ENCODE peak calls at places on chromosomes 7 and 10, in eight cellular contexts. O, K, D, W, G, P, C and M are unnamed samples.

GRCh38 chr7:12490105-12490688 is 80.3 kb upstream of the SCIN start:
- DNase-seq in W (no peak), P (peak; percentile 6), O (no peak), D (no peak), G (peak; percentile 46), C (no peak), K (no peak), M (peak; percentile 16)

GRCh38 chr10:31083765-31084184 is 52.1 kb upstream of the ZNF438 start:
- DNase-seq in P (no peak), K (peak; percentile 32), D (peak; percentile 32), G (peak; percentile 51), W (peak; percentile 73), C (peak; percentile 56), O (peak; percentile 19), M (peak; percentile 32)

GRCh38 chr10:125028291-125028867 is 86.5 kb downstream of the ZRANB1 start:
- DNase-seq in K (no peak), P (no peak), W (no peak), G (no peak), O (no peak), C (no peak), D (no peak), M (peak; percentile 29)

GRCh38 chr10:98331888-98332287 is 63.9 kb upstream of the LOXL4 start:
- DNase-seq in D (no peak), C (no peak), P (no peak), O (no peak), G (no peak), K (no peak), W (no peak), M (no peak)

GRCh38 chr7:7706556-7706955 is 11.9 kb downstream of the RPA3 start:
- DNase-seq in W (no peak), G (no peak), O (no peak), C (no peak), P (no peak), K (no peak), D (no peak), M (no peak)

GRCh38 chr7:64099656-64100531 is 54.7 kb downstream of the ZNF727 start:
- DNase-seq in C (no peak), K (no peak), W (no peak), P (no peak), D (no peak), O (no peak), G (no peak), M (no peak)

GRCh38 chr10:80260295-80261243 is 28.9 kb downstream of the MAT1A start:
- DNase-seq in O (peak; percentile 21), D (no peak), K (peak; percentile 13), W (peak; percentile 51), G (peak; percentile 14), P (no peak), C (peak; percentile 11), M (no peak)

GRCh38 chr10:14926061-14926470 is 27.8 kb downstream of the DCLRE1C start:
- DNase-seq in W (no peak), G (no peak), P (no peak), C (no peak), D (peak; percentile 66), O (no peak), K (no peak), M (no peak)

GRCh38 chr7:122487131-122487530 is 182.6 kb upstream of the FEZF1 start:
- DNase-seq in D (no peak), P (no peak), G (peak; percentile 1), W (no peak), O (no peak), K (no peak), C (no peak), M (no peak)

GRCh38 chr7:51587600-51587999 is 271.0 kb upstream of the COBL start:
- DNase-seq in O (no peak), K (no peak), C (no peak), W (no peak), G (no peak), D (no peak), P (no peak), M (no peak)

GRCh38 chr10:15124190-15124589 is 27.0 kb downstream of the RPP38 start:
- DNase-seq in D (no peak), P (no peak), O (no peak), K (no peak), W (no peak), C (no peak), G (no peak), M (no peak)

GRCh38 chr10:60731134-60731883 is 47.0 kb upstream of the CDK1 start:
- DNase-seq in D (no peak), C (no peak), O (no peak), W (no peak), K (peak; percentile 9), P (no peak), G (no peak), M (no peak)

GRCh38 chr10:34001087-34001580 is 666.7 kb upstream of the NRP1 start:
- DNase-seq in O (no peak), G (no peak), K (no peak), P (no peak), W (no peak), D (no peak), C (no peak), M (no peak)

GRCh38 chr10:130108934-130109604 is 1.6 kb downstream of the C10orf143 start:
- DNase-seq in G (no peak), C (no peak), K (no peak), W (peak; percentile 15), D (no peak), O (no peak), P (no peak), M (no peak)

GRCh38 chr7:90563286-90563685 is 32.8 kb upstream of the CDK14 start:
- DNase-seq in G (peak; percentile 25), O (no peak), D (no peak), C (no peak), P (no peak), K (no peak), W (no peak), M (peak; percentile 86)

GRCh38 chr7:71021049-71021448 is 110.9 kb upstream of the GALNT17 start:
- DNase-seq in W (no peak), K (no peak), P (no peak), C (no peak), D (no peak), G (no peak), O (no peak), M (no peak)

GRCh38 chr7:34845666-34846361 is 187.8 kb downstream of the NPSR1 start:
- DNase-seq in C (no peak), P (no peak), G (no peak), W (no peak), D (no peak), O (no peak), K (no peak), M (no peak)

GRCh38 chr10:110676016-110676415 is 31.9 kb downstream of the RBM20 start:
- DNase-seq in P (no peak), O (no peak), C (no peak), K (no peak), D (no peak), W (no peak), G (peak; percentile 13), M (peak; percentile 2)

GRCh38 chr10:29710128-29710527 is 75.4 kb upstream of the SVIL start:
- DNase-seq in K (no peak), P (no peak), C (no peak), D (no peak), O (no peak), G (no peak), W (no peak), M (no peak)

GRCh38 chr7:85573346-85573745 is 386.5 kb upstream of the SEMA3D start:
- DNase-seq in W (no peak), P (no peak), D (no peak), O (no peak), C (no peak), K (no peak), G (no peak), M (no peak)

GRCh38 chr10:34119456-34119855 is 695.6 kb downstream of the PARD3 start:
- DNase-seq in K (no peak), W (no peak), D (no peak), O (no peak), G (no peak), C (no peak), P (no peak), M (no peak)

GRCh38 chr10:20768849-20769248 is 128.3 kb downstream of the NEBL start:
- DNase-seq in O (no peak), D (no peak), P (peak; percentile 2), W (no peak), C (no peak), G (peak; percentile 43), K (no peak), M (peak; percentile 13)

GRCh38 chr10:121332829-121333765 is 265.1 kb downstream of the FGFR2 start:
- DNase-seq in G (no peak), D (no peak), P (no peak), O (no peak), C (no peak), W (no peak), K (no peak), M (no peak)

GRCh38 chr10:3071405-3072198 is 4.3 kb downstream of the PFKP start:
- DNase-seq in P (no peak), O (no peak), K (no peak), G (peak; percentile 40), W (peak; percentile 52), C (no peak), D (no peak), M (peak; percentile 35)

GRCh38 chr10:77269163-77269562 is 368.4 kb downstream of the KCNMA1 start:
- DNase-seq in C (no peak), G (no peak), D (no peak), K (no peak), P (no peak), O (no peak), W (no peak), M (no peak)

GRCh38 chr7:52270301-52270700 is 765.1 kb upstream of the POM121L12 start:
- DNase-seq in D (no peak), G (no peak), W (no peak), K (no peak), C (no peak), O (no peak), P (no peak), M (no peak)

GRCh38 chr10:89471110-89471814 is 56.9 kb downstream of the IFIT5 start:
- DNase-seq in P (no peak), O (no peak), W (no peak), C (no peak), D (no peak), G (no peak), K (no peak), M (peak; percentile 78)

GRCh38 chr7:70728873-70729552 is 402.9 kb upstream of the GALNT17 start:
- DNase-seq in D (no peak), C (no peak), P (no peak), O (no peak), K (no peak), G (no peak), W (no peak), M (no peak)

GRCh38 chr10:48658243-48658888 is 26.3 kb upstream of the WDFY4 start:
- DNase-seq in G (peak; percentile 73), O (peak; percentile 26), K (peak; percentile 36), P (peak; percentile 41), W (peak; percentile 66), D (peak; percentile 81), C (peak; percentile 54), M (peak; percentile 29)

GRCh38 chr10:4781955-4782354 is 44.1 kb upstream of the AKR1E2 start:
- DNase-seq in K (no peak), P (no peak), W (no peak), O (no peak), G (no peak), C (no peak), D (no peak), M (no peak)

GRCh38 chr10:97115846-97116245 is 69.9 kb downstream of the SLIT1 start:
- DNase-seq in G (no peak), P (no peak), C (no peak), K (no peak), D (no peak), W (no peak), O (no peak), M (no peak)

GRCh38 chr10:10320981-10321380 is 696.7 kb upstream of the CELF2 start:
- DNase-seq in G (peak; percentile 88), C (no peak), O (no peak), P (no peak), D (no peak), K (no peak), W (no peak), M (peak; percentile 22)

GRCh38 chr10:63105811-63106755 is 27.0 kb upstream of the NRBF2 start:
- DNase-seq in O (no peak), W (no peak), C (no peak), K (no peak), G (peak; percentile 55), P (peak; percentile 35), D (no peak), M (peak; percentile 27)

GRCh38 chr10:44971419-44971818 is 7.2 kb downstream of the DEPP1 start:
- DNase-seq in P (no peak), D (no peak), K (no peak), O (no peak), G (no peak), W (no peak), C (no peak), M (no peak)